ENCODE peak calls at places on chromosomes 5 and 9, in seven cellular contexts. B is adrenal gland, S is esophagus squamous epithelium, K is gastrocnemius medialis, W is cardiac muscle cell, A is SK-N-SH, O is lung. L is an unnamed sample.

GRCh38 chr9:88090151-88090581 is 48.1 kb downstream of the SPATA31C2 start:
- DNase-seq in B (peak; percentile 88), S (no peak), K (no peak), W (peak; percentile 92), A (no peak), O (no peak), L (peak; percentile 36)

GRCh38 chr9:131827821-131828369 is 88.0 kb upstream of the RAPGEF1 start:
- DNase-seq in B (no peak), S (no peak), K (no peak), W (no peak), A (no peak), O (no peak), L (no peak)

GRCh38 chr9:37251452-37251851 is 131.1 kb downstream of the ZCCHC7 start:
- DNase-seq in B (no peak), S (no peak), K (no peak), W (no peak), A (no peak), O (no peak), L (no peak)

GRCh38 chr9:109387856-109388255 is 67.0 kb upstream of the EPB41L4B start:
- DNase-seq in B (no peak), S (no peak), K (no peak), W (no peak), A (no peak), O (no peak), L (no peak)

GRCh38 chr5:51471642-51472041 is 88.4 kb downstream of the ISL1 start:
- DNase-seq in B (no peak), S (no peak), K (no peak), W (no peak), A (no peak), O (no peak), L (no peak)

GRCh38 chr5:91189480-91190332 is 193.4 kb downstream of the ARRDC3 start:
- DNase-seq in B (peak; percentile 84), S (no peak), K (no peak), W (peak; percentile 88), A (no peak), O (no peak), L (peak; percentile 55)

GRCh38 chr5:134592141-134592746 is 40.4 kb downstream of the SAR1B start:
- DNase-seq in B (no peak), S (no peak), K (peak; percentile 82), W (peak; percentile 22), A (no peak), O (no peak), L (no peak)

GRCh38 chr5:44372028-44372427 is 17.2 kb downstream of the FGF10 start:
- DNase-seq in B (no peak), S (no peak), K (no peak), W (no peak), A (no peak), O (no peak), L (no peak)

GRCh38 chr9:129182625-129183494 is 4.8 kb upstream of the IER5L start:
- DNase-seq in B (peak; percentile 78), S (no peak), K (no peak), W (peak; percentile 49), A (peak; percentile 65), O (no peak), L (no peak)
- TF ChIP-seq CTCF in B (no peak), S (no peak), K (no peak), W (peak; percentile 54), A (peak; percentile 50), O (no peak), L (peak; percentile 28)

GRCh38 chr9:136992819-136993369 is 672 bp downstream of the PAXX start:
- DNase-seq in B (no peak), S (no peak), K (no peak), W (no peak), A (no peak), O (no peak), L (no peak)

GRCh38 chr9:136994885-136995224 is 1.5 kb downstream of the CLIC3 start:
- DNase-seq in B (no peak), S (no peak), K (no peak), W (no peak), A (no peak), O (no peak), L (no peak)

GRCh38 chr9:136995370-136995769 is 998 bp downstream of the CLIC3 start:
- DNase-seq in B (no peak), S (no peak), K (no peak), W (no peak), A (no peak), O (no peak), L (no peak)

GRCh38 chr9:136995772-136996308 is 528 bp downstream of the CLIC3 start:
- DNase-seq in B (no peak), S (no peak), K (no peak), W (no peak), A (no peak), O (peak; percentile 87), L (no peak)

DNA sequence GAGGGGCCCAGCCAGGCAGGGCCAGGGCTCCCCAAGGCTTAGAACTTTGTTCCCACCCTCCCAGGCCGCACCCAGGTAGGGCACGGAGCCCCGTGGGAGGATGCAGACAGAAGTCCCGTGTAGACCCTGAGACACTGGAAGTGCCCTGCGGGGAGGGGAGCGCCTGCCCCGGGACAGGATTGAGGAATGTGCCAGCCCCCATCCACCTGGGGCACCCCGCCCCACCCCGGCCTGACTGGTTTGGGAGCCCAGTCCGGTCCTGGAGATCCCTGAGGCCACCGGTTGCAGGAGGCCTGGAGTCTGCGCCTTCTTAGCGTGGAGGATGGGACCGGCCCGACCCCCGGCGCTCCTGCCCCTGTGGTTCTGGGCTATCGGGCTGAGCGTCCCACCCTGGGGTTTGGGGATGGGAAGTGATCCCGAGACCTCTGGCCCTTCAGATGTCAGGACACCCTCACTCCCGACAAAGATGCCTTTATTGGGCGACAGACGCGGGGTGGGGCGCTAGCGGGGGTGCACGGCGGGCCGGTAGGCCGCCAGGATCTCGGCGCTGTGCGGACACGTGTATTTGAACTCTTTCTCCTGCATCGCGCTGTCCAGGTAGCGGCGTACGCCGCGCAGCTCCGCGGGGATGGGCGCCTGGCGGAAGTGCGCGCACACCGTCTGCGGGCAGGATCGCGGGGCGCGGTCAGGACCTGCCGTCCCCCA is 2.0 kb downstream of the CLIC3 start:
- DNase-seq in B (no peak), S (no peak), K (no peak), W (no peak), A (no peak), O (no peak), L (no peak)
- H3K27ac ChIP-seq in B (no peak overlapping the region), S (peak overlapping the region; percentile 77), K (no peak overlapping the region), W (no peak overlapping the region), A (no peak overlapping the region), O (no peak overlapping the region), L (no peak overlapping the region)

GRCh38 chr9:34581318-34581717 is 8.2 kb downstream of the CNTFR start:
- DNase-seq in B (no peak), S (no peak), K (no peak), W (no peak), A (no peak), O (no peak), L (no peak)

GRCh38 chr9:34579097-34579818 is 10.3 kb downstream of the CNTFR start:
- DNase-seq in B (no peak), S (no peak), K (no peak), W (no peak), A (peak; percentile 77), O (no peak), L (no peak)

GRCh38 chr9:34578241-34579096 is 11.1 kb downstream of the CNTFR start:
- DNase-seq in B (no peak), S (no peak), K (no peak), W (peak; percentile 60), A (peak; percentile 85), O (no peak), L (no peak)

GRCh38 chr9:34579819-34580185 is 9.7 kb downstream of the CNTFR start:
- DNase-seq in B (no peak), S (no peak), K (no peak), W (no peak), A (no peak), O (no peak), L (no peak)

DNA sequence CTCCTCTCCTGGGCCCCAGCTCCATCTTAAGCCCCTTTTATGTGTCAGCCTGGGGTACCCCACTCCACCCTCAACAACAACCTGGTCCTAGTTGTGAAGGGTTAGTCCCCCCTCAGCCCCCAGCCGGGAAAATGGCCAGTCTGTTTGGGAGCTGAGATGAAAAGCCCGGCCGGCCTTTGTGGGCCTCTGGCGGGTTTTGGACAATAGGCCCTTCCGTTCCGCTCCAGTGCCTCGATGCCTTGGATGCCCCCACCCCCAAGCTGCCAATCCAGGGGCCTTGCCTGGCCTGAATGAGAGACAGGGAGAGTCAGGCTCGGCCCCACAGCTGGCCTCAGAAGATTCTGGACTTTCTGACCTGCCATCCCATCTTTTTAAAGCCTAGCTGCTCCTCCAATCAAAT is 9.2 kb downstream of the CNTFR start:
- DNase-seq in B (no peak), S (no peak), K (no peak), W (no peak), A (no peak), O (no peak), L (no peak)
- H3K27me3 ChIP-seq in B (peaks cover 20% of the 10 kb centered on the region), S (peaks cover 13% of the 10 kb centered on the region), K (no peaks in the 10 kb centered on the region), W (no peaks in the 10 kb centered on the region), A (peaks cover 34% of the 10 kb centered on the region), O (no peaks in the 10 kb centered on the region), L (no peaks in the 10 kb centered on the region)

GRCh38 chr9:94725293-94725692 is 1.2 kb upstream of the AOPEP start:
- DNase-seq in B (no peak), S (no peak), K (no peak), W (no peak), A (no peak), O (no peak), L (no peak)

GRCh38 chr9:94734054-94734754 is 7.7 kb downstream of the AOPEP start:
- DNase-seq in B (no peak), S (no peak), K (peak; percentile 15), W (peak; percentile 43), A (no peak), O (no peak), L (no peak)

GRCh38 chr9:94728719-94729118 is 2.2 kb downstream of the AOPEP start:
- DNase-seq in B (no peak), S (no peak), K (no peak), W (no peak), A (no peak), O (no peak), L (no peak)

GRCh38 chr9:94726495-94727191 is at the start of gene AOPEP:
- DNase-seq in B (peak; percentile 99), S (peak; percentile 92), K (peak; percentile 98), W (peak; percentile 97), A (peak; percentile 99), O (peak; percentile 99), L (peak; percentile 98)

GRCh38 chr9:94729199-94729598 is 2.7 kb downstream of the AOPEP start:
- DNase-seq in B (no peak), S (no peak), K (no peak), W (no peak), A (no peak), O (no peak), L (no peak)
- TF ChIP-seq CTCF in B (no peak), S (no peak), K (no peak), W (no peak), A (peak; percentile 16), O (no peak), L (no peak)

L was measured in uterus.